ENCODE peak calls at places on chromosomes 12 and 14, in six cellular contexts. U is brain microvascular endothelial cell; J is small intestine; O is stimulated activated CD8-positive, alpha-beta memory T cell treated with anti-CD3 and anti-CD28 coated beads, Interleukin-2, amount 100 ng/mL, for 48 hours; Q is endothelial cell; X is CD8-positive, alpha-beta memory T cell. P is an unnamed sample.

GRCh38 chr14:92959189-92959531 is 36.2 kb downstream of the CHGA start:
- DNase-seq in J (no peak), O (no peak), U (no peak), Q (no peak), X (no peak), P (no peak)

GRCh38 chr12:16437281-16437816 is 89.9 kb downstream of the MGST1 start:
- DNase-seq in J (no peak), O (no peak), U (no peak), X (no peak), Q (no peak), P (no peak)

GRCh38 chr14:61668267-61668666 is 27.0 kb upstream of the HIF1A start:
- DNase-seq in U (no peak), Q (no peak), O (no peak), J (peak), X (no peak), P (no peak)

GRCh38 chr14:104892517-104893434 is 27.7 kb downstream of the CEP170B start:
- DNase-seq in O (no peak), X (no peak), J (no peak), U (no peak), Q (peak), P (no peak)

GRCh38 chr12:3496964-3497363 is 6.0 kb downstream of the PRMT8 start:
- DNase-seq in O (no peak), U (no peak), Q (peak), J (peak), X (no peak), P (no peak)

GRCh38 chr12:49703647-49704137 is 3.5 kb downstream of the FMNL3 start:
- DNase-seq in U (peak), J (no peak), X (peak), Q (no peak), O (peak), P (no peak)

GRCh38 chr14:80638620-80639215 is 302.8 kb downstream of the CEP128 start:
- DNase-seq in O (no peak), U (peak), X (no peak), J (no peak), Q (no peak), P (no peak)

GRCh38 chr12:106147956-106148355 is 9.2 kb upstream of the NUAK1 start:
- DNase-seq in U (no peak), Q (no peak), J (no peak), O (no peak), X (no peak), P (no peak)

GRCh38 chr12:104605685-104606084 is 148.9 kb downstream of the CHST11 start:
- DNase-seq in X (no peak), O (no peak), U (no peak), J (no peak), Q (no peak), P (no peak)

GRCh38 chr12:5996459-5996858 is 51.4 kb upstream of the ANO2 start:
- DNase-seq in U (no peak), X (no peak), J (no peak), Q (no peak), O (no peak), P (no peak)

GRCh38 chr12:116717466-116718457 is 20.1 kb downstream of the SPRING1 start:
- DNase-seq in J (no peak), X (no peak), U (peak), O (no peak), Q (no peak), P (peak)

GRCh38 chr12:16473610-16474326 is 126.3 kb downstream of the MGST1 start:
- DNase-seq in J (no peak), U (no peak), O (no peak), X (no peak), Q (no peak), P (no peak)

GRCh38 chr12:119669744-119670472 is 2.0 kb downstream of the PRKAB1 start:
- DNase-seq in Q (no peak), X (no peak), U (no peak), O (no peak), J (peak), P (no peak)

GRCh38 chr14:68856572-68856971 is 63.7 kb upstream of the ZFP36L1 start:
- DNase-seq in Q (no peak), J (no peak), X (no peak), O (no peak), U (no peak), P (no peak)

GRCh38 chr12:108333898-108334699 is 5.0 kb downstream of the CMKLR1 start:
- DNase-seq in O (no peak), U (peak), J (no peak), Q (no peak), X (no peak), P (no peak)

GRCh38 chr12:31682136-31682962 is 22.9 kb downstream of the ETFBKMT start:
- DNase-seq in J (peak), Q (peak), X (peak), O (peak), U (peak), P (peak)

GRCh38 chr14:47511829-47512228 is 163.6 kb downstream of the MDGA2 start:
- DNase-seq in J (no peak), Q (no peak), X (no peak), U (no peak), O (no peak), P (no peak)

GRCh38 chr12:15928870-15929571 is 17.9 kb downstream of the DERA start:
- DNase-seq in J (no peak), U (no peak), X (no peak), Q (no peak), O (no peak), P (no peak)

GRCh38 chr12:56020437-56021189 is at the start of gene IKZF4:
- DNase-seq in U (no peak), Q (peak), J (no peak), O (no peak), X (no peak), P (no peak)

GRCh38 chr12:71849109-71849851 is 9.7 kb downstream of the TBC1D15 start:
- DNase-seq in O (no peak), U (no peak), J (no peak), X (no peak), Q (no peak), P (no peak)

GRCh38 chr12:54658306-54659264 is 10.4 kb upstream of the DCD start:
- DNase-seq in Q (peak), J (peak), O (peak), U (peak), X (peak), P (peak)

GRCh38 chr12:132285991-132286681 is 43.3 kb downstream of the GALNT9 start:
- DNase-seq in O (no peak), Q (peak), U (peak), J (peak), X (no peak), P (peak)

GRCh38 chr12:117162649-117163048 is 27.6 kb downstream of the FBXO21 start:
- DNase-seq in U (no peak), X (no peak), J (no peak), O (no peak), Q (no peak), P (no peak)